ENCODE peak calls at places on chromosomes 1 and 21, in eight cellular contexts. U, I, H, X, Q, E, F and G are unnamed samples.

GRCh38 chr1:173023343-173023742 is 27.4 kb downstream of the TNFSF18 start:
- DNase-seq in U (no peak), I (no peak), H (no peak), X (peak), Q (no peak), E (no peak), F (no peak), G (peak)

GRCh38 chr21:42552407-42553336 is 39.0 kb downstream of the SLC37A1 start:
- DNase-seq in U (no peak), I (peak), H (no peak), X (no peak), Q (no peak), E (peak), F (no peak), G (no peak)

GRCh38 chr1:58573705-58574591 is 3.1 kb downstream of the TACSTD2 start:
- DNase-seq in U (no peak), I (no peak), H (no peak), X (no peak), Q (no peak), E (no peak), F (no peak), G (peak)

GRCh38 chr1:158998781-158999161 is 10.9 kb upstream of the IFI16 start:
- DNase-seq in U (no peak), I (peak), H (no peak), X (peak), Q (peak), E (no peak), F (peak), G (peak)

GRCh38 chr1:151993734-151994496 is at the start of gene S100A10:
- DNase-seq in U (peak), I (peak), H (peak), X (peak), Q (peak), E (peak), F (no peak), G (peak)

GRCh38 chr1:106613861-106614260 is 442.6 kb upstream of the PRMT6 start:
- DNase-seq in U (no peak), I (no peak), H (no peak), X (no peak), Q (no peak), E (no peak), F (no peak), G (no peak)

GRCh38 chr21:42731264-42732032 is 78.0 kb downstream of the PDE9A start:
- DNase-seq in U (no peak), I (no peak), H (no peak), X (no peak), Q (no peak), E (no peak), F (no peak), G (peak)

GRCh38 chr1:203185061-203185461 is 1.4 kb downstream of the CHI3L1 start:
- DNase-seq in U (no peak), I (no peak), H (no peak), X (no peak), Q (no peak), E (peak), F (no peak), G (no peak)

GRCh38 chr1:2781627-2782026 is 19.9 kb downstream of the TTC34 start:
- DNase-seq in U (no peak), I (no peak), H (no peak), X (no peak), Q (no peak), E (no peak), F (no peak), G (no peak)

GRCh38 chr1:201902198-201902597 is 13.5 kb downstream of the SHISA4 start:
- DNase-seq in U (no peak), I (no peak), H (no peak), X (no peak), Q (no peak), E (no peak), F (no peak), G (no peak)

GRCh38 chr1:178939328-178939727 is 68.5 kb upstream of the ANGPTL1 start:
- DNase-seq in U (no peak), I (no peak), H (no peak), X (no peak), Q (no peak), E (no peak), F (no peak), G (no peak)

GRCh38 chr1:245915851-245916250 is 591.2 kb downstream of the SMYD3 start:
- DNase-seq in U (no peak), I (no peak), H (no peak), X (no peak), Q (no peak), E (no peak), F (no peak), G (no peak)

GRCh38 chr1:46021046-46021822 is 111.2 kb downstream of the PIK3R3 start:
- DNase-seq in U (no peak), I (no peak), H (no peak), X (no peak), Q (no peak), E (no peak), F (no peak), G (no peak)

GRCh38 chr1:12185556-12186276 is 18.9 kb downstream of the TNFRSF1B start:
- DNase-seq in U (no peak), I (no peak), H (no peak), X (no peak), Q (no peak), E (no peak), F (no peak), G (no peak)

GRCh38 chr1:99700020-99700419 is 54.1 kb downstream of the PALMD start:
- DNase-seq in U (no peak), I (no peak), H (no peak), X (no peak), Q (no peak), E (no peak), F (no peak), G (no peak)

GRCh38 chr1:46552357-46553237 is 1.1 kb upstream of the KNCN start:
- DNase-seq in U (no peak), I (no peak), H (no peak), X (no peak), Q (no peak), E (peak), F (no peak), G (no peak)

GRCh38 chr1:44327679-44328491 is 27.2 kb downstream of the ERI3 start:
- DNase-seq in U (no peak), I (peak), H (no peak), X (peak), Q (peak), E (peak), F (peak), G (peak)

GRCh38 chr1:67013573-67013972 is 40.4 kb downstream of the SLC35D1 start:
- DNase-seq in U (no peak), I (no peak), H (no peak), X (peak), Q (peak), E (no peak), F (peak), G (peak)

GRCh38 chr21:46004168-46004861 is 22.7 kb downstream of the COL6A1 start:
- DNase-seq in U (no peak), I (peak), H (no peak), X (no peak), Q (no peak), E (no peak), F (no peak), G (no peak)

GRCh38 chr1:159999204-159999603 is 32.6 kb downstream of the PIGM start:
- DNase-seq in U (no peak), I (no peak), H (no peak), X (no peak), Q (no peak), E (no peak), F (no peak), G (peak)

GRCh38 chr1:59349101-59349500 is 52.2 kb downstream of the FGGY start:
- DNase-seq in U (no peak), I (no peak), H (no peak), X (no peak), Q (no peak), E (no peak), F (no peak), G (no peak)

GRCh38 chr1:201655910-201656669 is 117.2 kb downstream of the NAV1 start:
- DNase-seq in U (no peak), I (no peak), H (no peak), X (no peak), Q (no peak), E (no peak), F (no peak), G (no peak)

GRCh38 chr1:4657920-4658585 is 3.6 kb downstream of the AJAP1 start:
- DNase-seq in U (no peak), I (no peak), H (no peak), X (no peak), Q (no peak), E (no peak), F (no peak), G (no peak)

GRCh38 chr1:207845109-207845508 is 65.8 kb downstream of the CD34 start:
- DNase-seq in U (no peak), I (no peak), H (no peak), X (no peak), Q (no peak), E (no peak), F (no peak), G (no peak)

GRCh38 chr1:99980928-99981327 is 11.1 kb downstream of the SLC35A3 start:
- DNase-seq in U (no peak), I (no peak), H (no peak), X (no peak), Q (no peak), E (no peak), F (no peak), G (no peak)

GRCh38 chr21:46182548-46183336 is 1.5 kb downstream of the SPATC1L start:
- DNase-seq in U (no peak), I (no peak), H (no peak), X (peak), Q (no peak), E (peak), F (no peak), G (no peak)

GRCh38 chr1:33343539-33343938 is 22.6 kb upstream of the A3GALT2 start:
- DNase-seq in U (no peak), I (no peak), H (no peak), X (no peak), Q (no peak), E (no peak), F (no peak), G (no peak)

GRCh38 chr1:33346921-33347649 is 26.2 kb upstream of the A3GALT2 start:
- DNase-seq in U (no peak), I (peak), H (no peak), X (peak), Q (peak), E (no peak), F (no peak), G (peak)

GRCh38 chr1:33347650-33347992 is 26.7 kb upstream of the A3GALT2 start:
- DNase-seq in U (no peak), I (peak), H (no peak), X (peak), Q (no peak), E (no peak), F (no peak), G (peak)

GRCh38 chr1:33342041-33342723 is 21.3 kb upstream of the A3GALT2 start:
- DNase-seq in U (no peak), I (peak), H (no peak), X (peak), Q (no peak), E (peak), F (peak), G (peak)

DNA sequence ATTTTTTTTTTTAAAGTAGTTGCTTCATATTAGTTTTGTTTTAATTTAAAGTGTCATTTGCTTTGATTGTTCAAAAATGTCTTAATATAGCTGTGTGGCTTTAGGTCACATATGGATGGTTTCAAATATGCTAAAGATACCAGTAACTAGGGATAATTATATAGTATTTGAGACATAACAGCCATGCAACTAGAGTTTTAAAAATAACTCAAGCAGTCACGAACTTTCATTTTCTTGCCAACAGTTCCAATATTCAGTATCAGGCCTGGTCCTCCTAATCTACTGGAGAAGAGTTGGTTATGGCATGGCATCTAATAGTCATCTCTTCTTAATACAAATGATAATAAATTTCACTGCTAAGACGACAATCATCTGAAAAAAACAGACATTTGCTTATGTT is 24.0 kb upstream of the A3GALT2 start:
- DNase-seq in U (no peak), I (no peak), H (no peak), X (no peak), Q (no peak), E (no peak), F (no peak), G (no peak)
- H3K4me3 ChIP-seq in U (no peak), I (no peak), H (no peak), X (peak), Q (no peak), E (peak), F (peak), G (no peak)

DNA sequence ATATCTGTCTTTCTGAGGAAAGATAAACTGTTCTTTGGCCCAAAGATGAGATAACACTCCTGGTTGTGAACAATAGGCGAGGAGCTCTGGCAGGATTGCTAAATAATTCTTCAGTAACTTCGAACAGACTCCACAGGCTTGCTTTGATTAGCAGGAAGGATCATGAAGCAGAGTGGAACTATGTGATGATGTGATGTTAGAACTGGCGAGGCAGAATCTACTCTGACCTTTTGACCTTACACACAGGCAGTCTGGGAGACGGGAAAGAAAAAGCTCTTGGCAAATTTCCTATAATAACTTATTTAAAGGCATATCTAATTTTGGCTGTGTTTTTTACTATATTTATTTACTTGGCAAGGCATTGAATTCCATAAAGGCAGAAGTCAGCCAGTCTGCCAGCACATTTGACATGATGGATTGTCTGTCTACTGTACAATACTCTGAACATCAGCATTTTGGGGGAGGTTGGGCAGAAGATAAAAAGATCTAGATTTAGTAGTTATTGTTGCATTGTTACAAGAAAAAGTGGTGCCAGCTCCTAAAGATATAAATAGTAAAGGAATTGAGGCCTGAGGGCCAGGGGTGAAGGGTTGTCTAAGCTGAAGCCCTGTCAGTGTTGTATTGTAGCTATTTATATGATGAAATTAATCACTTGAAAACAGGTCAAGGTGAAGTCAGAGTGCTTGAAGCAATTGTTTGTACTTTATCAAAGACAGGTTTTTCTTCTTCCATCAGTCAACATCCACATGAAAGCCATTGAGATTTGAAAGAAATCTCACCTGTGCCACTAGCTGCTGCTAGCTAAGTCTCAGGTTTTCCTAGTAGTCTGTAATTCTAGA is 708.8 kb downstream of the LTN1 start:
- DNase-seq in U (no peak), I (no peak), H (no peak), X (peak), Q (no peak), E (no peak), F (peak), G (peak)
- H3K4me3 ChIP-seq in U (no peak), I (no peak), H (no peak), X (no peak), Q (no peak), E (no peak), F (no peak), G (no peak)

DNA sequence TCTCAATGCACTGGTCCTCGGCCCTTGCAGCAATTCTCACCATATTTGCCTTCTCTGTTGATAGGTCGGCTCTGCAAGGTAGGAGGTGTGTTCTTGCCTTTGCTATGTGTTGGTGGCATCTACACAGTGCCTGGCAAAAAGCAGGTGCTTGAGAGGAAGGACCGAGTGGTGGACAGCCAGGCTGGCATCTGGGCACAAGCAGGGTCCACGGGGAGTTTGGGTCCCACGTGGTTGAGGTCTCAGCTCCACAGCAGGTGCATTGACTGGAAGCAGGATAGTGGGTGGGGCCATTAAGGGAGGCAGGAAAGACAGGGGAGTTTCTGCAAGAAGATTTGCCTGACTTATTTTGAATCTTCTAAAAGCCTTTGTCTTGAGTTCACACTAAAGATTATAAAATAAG is 81.2 kb upstream of the WNT4 start:
- DNase-seq in U (no peak), I (no peak), H (no peak), X (no peak), Q (no peak), E (peak), F (no peak), G (no peak)
- H3K4me3 ChIP-seq in U (no peak), I (no peak), H (no peak), X (no peak), Q (no peak), E (no peak), F (no peak), G (no peak)

GRCh38 chr21:16554522-16554921 is 824.7 kb downstream of the USP25 start:
- DNase-seq in U (no peak), I (no peak), H (no peak), X (no peak), Q (no peak), E (no peak), F (no peak), G (no peak)
- H3K4me3 ChIP-seq in U (no peak), I (no peak), H (no peak), X (no peak), Q (no peak), E (no peak), F (no peak), G (no peak)

GRCh38 chr1:119330062-119330939 is 38.3 kb upstream of the HAO2 start:
- DNase-seq in U (no peak), I (no peak), H (no peak), X (no peak), Q (no peak), E (no peak), F (no peak), G (peak)
- H3K4me3 ChIP-seq in U (no peak), I (no peak), H (no peak), X (no peak), Q (no peak), E (no peak), F (no peak), G (no peak)

GRCh38 chr1:228957535-228957934 is 222.3 kb downstream of the RHOU start:
- DNase-seq in U (no peak), I (no peak), H (no peak), X (no peak), Q (no peak), E (no peak), F (no peak), G (no peak)

GRCh38 chr1:228958121-228958520 is 222.8 kb downstream of the RHOU start:
- DNase-seq in U (no peak), I (no peak), H (no peak), X (no peak), Q (no peak), E (no peak), F (no peak), G (no peak)

GRCh38 chr1:228958741-228959140 is 223.5 kb downstream of the RHOU start:
- DNase-seq in U (no peak), I (no peak), H (no peak), X (no peak), Q (no peak), E (no peak), F (no peak), G (no peak)

GRCh38 chr1:228963795-228964177 is 228.5 kb downstream of the RHOU start:
- DNase-seq in U (no peak), I (peak), H (no peak), X (no peak), Q (no peak), E (no peak), F (no peak), G (no peak)

DNA sequence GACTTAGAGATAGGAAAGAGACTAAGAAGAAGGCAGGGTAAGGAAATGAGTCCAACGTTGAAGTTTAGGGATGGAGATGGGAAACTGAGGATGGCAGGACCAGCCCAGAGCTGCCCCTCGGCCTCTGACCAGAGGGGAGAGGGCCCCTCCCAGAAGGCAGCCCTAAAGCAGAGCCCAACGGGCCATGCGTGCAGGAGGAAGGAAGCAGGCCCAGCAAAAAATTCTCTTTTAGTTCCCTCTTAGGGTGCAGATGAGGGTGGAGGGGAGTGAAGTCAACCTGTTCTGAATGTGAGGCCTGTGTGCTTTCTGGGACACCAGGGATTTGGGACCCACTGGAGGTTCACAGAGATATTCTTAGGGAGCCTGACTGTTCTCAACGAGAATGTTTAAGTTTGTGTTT is 225.4 kb downstream of the RHOU start:
- DNase-seq in U (no peak), I (no peak), H (no peak), X (no peak), Q (no peak), E (no peak), F (no peak), G (no peak)
- H3K4me3 ChIP-seq in U (no peak), I (no peak), H (no peak), X (no peak), Q (no peak), E (no peak), F (no peak), G (no peak)

DNA sequence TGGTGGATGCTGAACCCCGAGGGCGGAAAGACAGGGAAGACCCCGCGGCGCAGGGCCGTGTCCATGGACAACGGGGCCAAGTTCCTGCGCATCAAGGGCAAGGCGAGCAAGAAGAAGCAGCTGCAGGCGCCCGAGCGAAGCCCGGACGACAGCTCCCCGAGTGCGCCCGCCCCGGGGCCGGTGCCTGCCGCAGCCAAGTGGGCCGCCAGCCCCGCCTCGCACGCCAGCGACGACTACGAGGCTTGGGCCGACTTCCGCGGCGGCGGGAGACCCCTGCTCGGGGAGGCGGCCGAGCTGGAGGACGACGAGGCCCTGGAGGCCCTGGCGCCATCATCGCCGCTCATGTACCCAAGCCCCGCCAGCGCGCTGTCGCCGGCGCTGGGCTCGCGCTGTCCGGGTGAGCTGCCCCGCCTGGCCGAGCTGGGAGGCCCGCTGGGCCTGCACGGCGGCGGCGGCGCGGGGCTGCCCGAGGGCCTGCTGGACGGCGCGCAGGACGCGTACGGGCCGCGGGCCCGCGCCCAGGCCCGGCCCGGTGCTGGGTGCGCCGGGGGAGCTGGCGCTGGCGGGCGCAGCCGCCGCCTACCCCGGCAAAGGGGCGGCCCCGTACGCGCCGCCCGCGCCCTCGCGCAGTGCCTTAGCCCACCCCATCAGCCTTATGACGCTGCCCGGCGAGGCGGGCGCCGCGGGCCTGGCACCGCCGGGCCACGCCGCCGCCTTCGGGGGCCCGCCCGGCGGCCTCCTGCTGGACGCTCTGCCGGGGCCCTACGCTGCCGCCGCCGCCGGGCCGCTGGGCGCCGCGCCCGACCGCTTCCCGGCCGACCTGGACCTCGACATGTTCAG is 20.7 kb downstream of the FOXO6 start:
- DNase-seq in U (peak), I (peak), H (no peak), X (peak), Q (no peak), E (no peak), F (no peak), G (peak)
- H3K4me3 ChIP-seq in U (no peak), I (peak), H (peak), X (peak), Q (no peak), E (peak), F (peak), G (peak)